ENCODE peak calls at places on chromosomes 16 and 17, in four cellular contexts. G, W, M and E are unnamed samples.

GRCh38 chr17:50638572-50638850 is 3.8 kb downstream of the ABCC3 start:
- DNase-seq in G (no peak), W (peak; percentile 67), M (no peak), E (peak; percentile 46)

GRCh38 chr17:50412188-50412732 is 13.8 kb upstream of the ACSF2 start:
- DNase-seq in G (no peak), W (no peak), M (no peak), E (no peak)

GRCh38 chr17:58703137-58703846 is 10.9 kb downstream of the RAD51C start:
- DNase-seq in G (no peak), W (peak; percentile 28), M (no peak), E (peak; percentile 82)

GRCh38 chr17:21530311-21530710 is 154.2 kb downstream of the KCNJ12 start:
- DNase-seq in G (no peak), W (no peak), M (no peak), E (no peak)

GRCh38 chr17:51289776-51290175 is 29.4 kb downstream of the UTP18 start:
- DNase-seq in G (no peak), W (no peak), M (no peak), E (no peak)

GRCh38 chr16:73071131-73071940 is 23.4 kb upstream of the ZFHX3 start:
- DNase-seq in G (no peak), W (no peak), M (no peak), E (peak; percentile 57)

GRCh38 chr16:84940670-84941551 is 70.4 kb downstream of the ZDHHC7 start:
- DNase-seq in G (no peak), W (peak; percentile 79), M (no peak), E (no peak)

GRCh38 chr17:44522883-44523671 is 19.9 kb upstream of the GPATCH8 start:
- DNase-seq in G (no peak), W (peak; percentile 69), M (no peak), E (peak; percentile 78)

GRCh38 chr17:55825213-55825612 is 74.4 kb downstream of the PCTP start:
- DNase-seq in G (no peak), W (no peak), M (no peak), E (no peak)

GRCh38 chr16:4624827-4625616 is 396 bp downstream of the MGRN1 start:
- DNase-seq in G (no peak), W (peak; percentile 72), M (peak; percentile 33), E (peak; percentile 74)

GRCh38 chr16:84786605-84787302 is 33.0 kb upstream of the CRISPLD2 start:
- DNase-seq in G (no peak), W (no peak), M (no peak), E (no peak)

GRCh38 chr16:15961060-15961511 is 11.7 kb downstream of the ABCC1 start:
- DNase-seq in G (no peak), W (no peak), M (no peak), E (peak; percentile 31)

GRCh38 chr16:6682142-6682811 is 650.4 kb upstream of the RBFOX1 start:
- DNase-seq in G (no peak), W (no peak), M (no peak), E (no peak)

GRCh38 chr17:56785396-56785795 is 48.3 kb downstream of the C17orf67 start:
- DNase-seq in G (peak; percentile 14), W (peak; percentile 46), M (no peak), E (peak; percentile 17)

GRCh38 chr16:65037558-65037957 is 84.3 kb downstream of the CDH11 start:
- DNase-seq in G (no peak), W (no peak), M (no peak), E (no peak)

GRCh38 chr16:87321336-87322107 is 4.3 kb upstream of the C16orf95 start:
- DNase-seq in G (no peak), W (no peak), M (no peak), E (no peak)

GRCh38 chr16:86516618-86517003 is 6.3 kb downstream of the FOXF1 start:
- DNase-seq in G (no peak), W (peak; percentile 21), M (no peak), E (no peak)

GRCh38 chr16:31141489-31142108 is 6.1 kb upstream of the PRSS8 start:
- DNase-seq in G (no peak), W (no peak), M (no peak), E (no peak)

GRCh38 chr16:11783319-11784047 is 13.6 kb downstream of the ZC3H7A start:
- DNase-seq in G (no peak), W (peak; percentile 76), M (no peak), E (peak; percentile 79)

GRCh38 chr17:80105762-80106161 is 4.4 kb downstream of the GAA start:
- DNase-seq in G (no peak), W (peak; percentile 47), M (no peak), E (peak; percentile 17)

GRCh38 chr17:77869665-77870132 is 88.8 kb upstream of the TNRC6C start:
- DNase-seq in G (no peak), W (no peak), M (no peak), E (no peak)

GRCh38 chr16:60727856-60728255 is 1308.4 kb downstream of the CDH8 start:
- DNase-seq in G (no peak), W (peak; percentile 69), M (no peak), E (no peak)

GRCh38 chr16:4614571-4615388 is at the start of gene UBALD1:
- DNase-seq in G (no peak), W (peak; percentile 86), M (peak; percentile 67), E (peak; percentile 90)

GRCh38 chr16:48540222-48540900 is 69.6 kb downstream of the N4BP1 start:
- DNase-seq in G (no peak), W (no peak), M (no peak), E (no peak)

GRCh38 chr16:85571563-85571812 is 41.6 kb upstream of the GSE1 start:
- DNase-seq in G (no peak), W (no peak), M (no peak), E (no peak)

GRCh38 chr17:29368926-29369325 is 21.2 kb upstream of the TAOK1 start:
- DNase-seq in G (no peak), W (no peak), M (no peak), E (no peak)

GRCh38 chr16:72963921-72964320 is 84.0 kb downstream of the ZFHX3 start:
- DNase-seq in G (no peak), W (peak; percentile 22), M (no peak), E (peak; percentile 36)

GRCh38 chr16:86886651-86887050 is 308.3 kb downstream of the FOXL1 start:
- DNase-seq in G (no peak), W (no peak), M (no peak), E (no peak)

GRCh38 chr17:2354311-2354710 is 17.0 kb downstream of the SGSM2 start:
- DNase-seq in G (no peak), W (no peak), M (no peak), E (no peak)

GRCh38 chr16:88908307-88908706 is 41.8 kb upstream of the PABPN1L start:
- DNase-seq in G (no peak), W (no peak), M (no peak), E (no peak)

GRCh38 chr16:88906020-88906419 is 39.6 kb upstream of the PABPN1L start:
- DNase-seq in G (no peak), W (no peak), M (no peak), E (no peak)

GRCh38 chr16:88907768-88908167 is 41.3 kb upstream of the PABPN1L start:
- DNase-seq in G (no peak), W (peak; percentile 13), M (no peak), E (no peak)

GRCh38 chr16:88905563-88905962 is 39.1 kb upstream of the PABPN1L start:
- DNase-seq in G (no peak), W (no peak), M (no peak), E (no peak)

DNA sequence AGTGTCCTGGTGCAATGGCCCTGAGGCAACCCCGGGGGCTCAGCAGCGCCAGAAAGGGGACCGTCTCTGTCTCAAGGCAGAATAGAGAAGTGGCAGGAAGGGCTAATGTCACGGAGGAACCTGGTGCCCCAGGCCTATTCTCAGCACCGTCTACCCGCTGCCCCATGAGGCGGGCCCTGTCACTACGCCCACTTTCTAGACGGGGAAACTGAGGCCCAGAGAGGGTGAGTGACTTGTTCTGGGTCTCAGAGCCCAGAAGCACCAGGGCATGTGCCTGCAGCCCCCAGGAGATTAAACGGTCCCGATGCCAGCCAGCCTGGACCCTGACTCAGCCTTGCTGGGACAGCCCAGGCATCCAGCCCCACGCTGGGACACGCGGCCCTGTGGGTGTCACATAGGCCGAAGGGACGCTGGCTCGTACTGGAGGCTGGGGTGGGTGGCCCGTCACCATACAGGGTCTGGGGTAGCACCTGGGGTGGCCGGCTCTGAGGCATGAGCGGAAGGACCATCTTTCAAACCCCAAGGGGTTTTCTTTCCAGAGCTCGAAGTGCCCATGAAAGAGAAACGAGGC is 40.2 kb upstream of the PABPN1L start:
- DNase-seq in G (no peak), W (no peak), M (no peak), E (no peak)
- TF ChIP-seq CTCF in G (no peak), W (no peak), M (no peak), E (no peak)

GRCh38 chr17:81511800-81512559 is 619 bp downstream of the ACTG1 start:
- DNase-seq in G (no peak), W (no peak), M (no peak), E (peak; percentile 20)

GRCh38 chr17:81513669-81514484 is 1.3 kb upstream of the ACTG1 start:
- DNase-seq in G (no peak), W (peak; percentile 74), M (no peak), E (peak; percentile 75)

GRCh38 chr17:81512984-81513668 is 527 bp upstream of the ACTG1 start:
- DNase-seq in G (no peak), W (peak; percentile 55), M (no peak), E (peak; percentile 57)

GRCh38 chr17:81511550-81511799 is 1.1 kb downstream of the ACTG1 start:
- DNase-seq in G (no peak), W (no peak), M (no peak), E (peak; percentile 50)

GRCh38 chr17:81512560-81512983 is at the start of gene ACTG1:
- DNase-seq in G (peak; percentile 51), W (peak; percentile 93), M (no peak), E (peak; percentile 94)
- H3K4me3 ChIP-seq in G (peak within 1 kb of the TSS; percentile 95), W (peak within 1 kb of the TSS; percentile 95), M (peak within 1 kb of the TSS; percentile 99), E (peak within 1 kb of the TSS; percentile 95)

DNA sequence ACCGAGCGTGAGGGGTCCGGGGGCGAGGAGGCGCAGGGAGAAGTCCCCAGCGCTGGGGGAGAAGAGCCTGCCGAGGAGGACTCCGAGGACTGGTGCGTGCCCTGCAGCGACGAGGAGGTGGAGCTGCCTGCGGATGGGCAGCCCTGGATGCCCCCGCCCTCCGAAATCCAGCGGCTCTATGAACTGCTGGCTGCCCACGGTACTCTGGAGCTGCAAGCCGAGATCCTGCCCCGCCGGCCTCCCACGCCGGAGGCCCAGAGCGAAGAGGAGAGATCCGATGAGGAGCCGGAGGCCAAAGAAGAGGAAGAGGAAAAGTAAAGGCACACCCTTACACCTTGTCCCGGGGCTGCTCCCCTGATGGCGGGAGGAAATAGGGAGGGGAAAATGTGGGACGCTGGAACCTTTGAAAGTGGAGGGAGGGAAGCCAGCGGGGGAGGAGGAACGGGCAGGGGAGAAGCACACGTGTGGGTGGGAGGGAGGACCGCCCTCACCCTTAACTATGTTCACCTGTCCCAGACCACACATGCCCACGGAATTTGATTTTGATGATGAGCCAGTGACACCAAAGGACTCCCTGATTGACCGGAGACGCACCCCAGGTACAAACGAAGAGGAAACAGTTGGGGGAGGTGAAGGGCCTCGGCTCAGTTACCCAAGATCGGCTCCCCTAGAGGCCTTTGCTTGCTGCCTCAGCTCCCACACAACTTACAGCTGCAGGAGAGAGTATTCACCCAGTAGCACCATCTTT is 916 bp downstream of the PAGR1 start:
- DNase-seq in G (no peak), W (peak; percentile 60), M (no peak), E (peak; percentile 69)
- TF ChIP-seq CTCF in G (peak; percentile 19), W (no peak), M (no peak), E (peak; percentile 24)

DNA sequence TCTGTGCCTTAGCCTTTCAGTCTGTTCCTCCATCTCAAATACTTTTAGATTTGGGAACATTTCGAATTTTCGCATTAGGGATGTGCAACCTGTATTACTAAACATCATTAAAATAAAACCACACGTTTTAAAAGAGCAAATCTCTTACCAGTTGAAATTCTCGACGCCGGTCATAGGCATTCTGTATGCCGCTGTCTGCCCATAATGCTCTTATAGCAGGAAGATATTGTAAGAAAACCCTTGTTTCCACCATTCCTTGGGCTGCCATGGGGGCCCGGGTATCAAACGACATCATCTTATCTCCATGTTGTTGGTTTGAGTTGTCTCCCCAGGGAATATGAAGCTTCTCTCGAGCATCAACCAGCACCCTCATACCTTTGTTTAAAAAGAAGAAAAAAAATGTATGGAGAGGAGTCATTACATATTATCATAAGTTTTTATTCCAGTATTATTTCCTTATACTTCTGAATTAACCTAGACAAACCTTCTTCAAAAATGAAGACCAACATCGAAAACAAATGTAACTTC is 3.1 kb downstream of the GNA13 start:
- DNase-seq in G (no peak), W (no peak), M (no peak), E (no peak)
- H3K4me3 ChIP-seq in G (no peak overlapping the region), W (no peak overlapping the region), M (no peak overlapping the region), E (no peak overlapping the region)